ENCODE peak calls at places on chromosome 14, in ten cellular contexts. M is heart right ventricle; F is CD8-positive, alpha-beta T cell; R is effector memory CD4-positive, alpha-beta T cell; O is HCT116; W is cardiac muscle cell; Z is mammary epithelial cell; P is endothelial cell of umbilical vein; T is BE2C; G is neural progenitor cell. A is an unnamed sample.

GRCh38 chr14:70845601-70846000 is 36.3 kb upstream of the MAP3K9 start:
- DNase-seq in W (no peak), R (no peak), M (no peak), F (no peak), Z (no peak), P (no peak), G (no peak), O (no peak), T (no peak), A (no peak)

GRCh38 chr14:37257651-37258050 is 59.9 kb downstream of the MIPOL1 start:
- DNase-seq in T (no peak), F (no peak), M (no peak), P (no peak), W (no peak), R (no peak), G (no peak), Z (no peak), O (no peak), A (no peak)

GRCh38 chr14:49240383-49240782 is 345.8 kb downstream of the RPS29 start:
- DNase-seq in M (no peak), Z (no peak), T (no peak), F (no peak), W (no peak), G (no peak), R (no peak), O (no peak), P (no peak), A (no peak)

GRCh38 chr14:21191809-21192446 is 36.1 kb upstream of the OR5AU1 start:
- DNase-seq in M (peak; percentile 77), W (peak; percentile 56), G (peak; percentile 93), Z (peak; percentile 45), T (peak; percentile 95), O (peak; percentile 35), R (peak; percentile 63), P (no peak), F (peak; percentile 80), A (peak; percentile 95)

GRCh38 chr14:100291305-100292075 is 14.8 kb downstream of the SLC25A29 start:
- DNase-seq in W (no peak), G (no peak), F (no peak), Z (no peak), M (no peak), R (no peak), O (no peak), T (no peak), P (no peak), A (no peak)

GRCh38 chr14:65258391-65258790 is 154.1 kb upstream of the FUT8 start:
- DNase-seq in T (no peak), W (peak; percentile 88), O (peak; percentile 77), F (no peak), M (no peak), P (peak; percentile 94), R (no peak), Z (peak; percentile 80), G (no peak), A (no peak)

GRCh38 chr14:100855256-100855930 is 29.5 kb downstream of the MEG3 start:
- DNase-seq in W (no peak), M (no peak), P (no peak), Z (no peak), T (no peak), G (no peak), F (no peak), R (no peak), O (no peak), A (no peak)

GRCh38 chr14:21719841-21720240 is 46.2 kb upstream of the OR4E1 start:
- DNase-seq in F (no peak), P (no peak), G (no peak), Z (no peak), W (no peak), T (no peak), R (no peak), O (no peak), M (no peak), A (no peak)

GRCh38 chr14:28348797-28349196 is 417.8 kb upstream of the FOXG1 start:
- DNase-seq in F (no peak), G (no peak), Z (no peak), R (no peak), T (no peak), M (no peak), O (no peak), P (no peak), W (no peak), A (no peak)

GRCh38 chr14:57068511-57068910 is 200.2 kb downstream of the EXOC5 start:
- DNase-seq in F (no peak), M (no peak), R (no peak), T (no peak), O (no peak), P (no peak), Z (no peak), G (peak; percentile 63), W (no peak), A (no peak)

GRCh38 chr14:87161502-87161901 is 831.5 kb downstream of the GALC start:
- DNase-seq in P (no peak), W (no peak), G (no peak), M (no peak), O (no peak), R (no peak), T (no peak), F (no peak), Z (no peak), A (no peak)

GRCh38 chr14:23707415-23707814 is 71.3 kb downstream of the DHRS2 start:
- DNase-seq in T (no peak), Z (no peak), R (no peak), F (no peak), P (no peak), M (no peak), O (no peak), G (no peak), W (no peak), A (no peak)
- H3K9me3 ChIP-seq in T (peaks cover 2% of the 10 kb centered on the region), Z (no peaks in the 10 kb centered on the region), R (no peaks in the 10 kb centered on the region), F (no peaks in the 10 kb centered on the region), P (no peaks in the 10 kb centered on the region), M (peaks cover 2% of the 10 kb centered on the region), O (peaks cover 12% of the 10 kb centered on the region), G (peaks cover 26% of the 10 kb centered on the region), W (no peaks in the 10 kb centered on the region), A (peaks cover 13% of the 10 kb centered on the region)

GRCh38 chr14:96030136-96030760 is 8.9 kb upstream of the C14orf132 start:
- DNase-seq in W (no peak), M (no peak), O (no peak), R (no peak), Z (no peak), G (no peak), P (no peak), F (no peak), T (no peak), A (no peak)
- H3K4me1 ChIP-seq in W (no peaks in the 10 kb centered on the region), M (no peaks in the 10 kb centered on the region), O (no peaks in the 10 kb centered on the region), R (peaks cover 4% of the 10 kb centered on the region), Z (no peaks in the 10 kb centered on the region), G (peaks cover 16% of the 10 kb centered on the region), P (no peaks in the 10 kb centered on the region), F (peaks cover 17% of the 10 kb centered on the region), T (peaks cover 6% of the 10 kb centered on the region), A (no peaks in the 10 kb centered on the region)

GRCh38 chr14:33406766-33407165 is 468.1 kb downstream of the NPAS3 start:
- DNase-seq in Z (no peak), P (no peak), O (no peak), M (no peak), F (no peak), G (peak; percentile 11), T (no peak), W (no peak), R (no peak), A (no peak)

GRCh38 chr14:33412450-33412849 is 473.8 kb downstream of the NPAS3 start:
- DNase-seq in G (no peak), W (no peak), M (no peak), F (no peak), Z (no peak), O (no peak), T (no peak), R (no peak), P (peak; percentile 3), A (no peak)

GRCh38 chr14:33404964-33405574 is 466.4 kb downstream of the NPAS3 start:
- DNase-seq in G (peak; percentile 16), Z (no peak), R (no peak), T (no peak), F (no peak), O (no peak), M (no peak), W (no peak), P (no peak), A (peak; percentile 7)

GRCh38 chr14:33404054-33404453 is 465.4 kb downstream of the NPAS3 start:
- DNase-seq in G (no peak), M (no peak), T (no peak), Z (peak; percentile 45), R (no peak), O (no peak), P (peak; percentile 15), W (peak; percentile 87), F (no peak), A (no peak)

DNA sequence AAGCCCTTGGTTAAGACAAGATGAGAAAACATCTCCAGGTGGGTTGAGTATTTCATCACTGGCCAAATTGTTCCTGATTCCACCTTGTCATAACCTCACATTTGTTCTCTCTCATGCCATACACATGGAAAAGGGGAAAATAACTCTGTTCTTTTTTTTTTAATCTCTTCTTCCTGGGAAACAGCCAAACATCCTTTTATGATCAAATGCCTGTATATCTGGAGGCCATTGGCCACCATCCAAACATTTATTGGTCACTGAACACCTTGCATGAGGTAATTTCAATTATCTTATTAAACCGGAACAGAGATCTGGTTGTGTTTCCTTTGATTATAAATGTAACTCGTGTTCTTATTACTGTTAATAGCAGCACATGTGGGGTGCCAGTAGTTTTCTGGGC is 469.6 kb downstream of the NPAS3 start:
- DNase-seq in Z (no peak), R (no peak), O (no peak), M (no peak), G (no peak), P (no peak), T (no peak), W (no peak), F (no peak), A (peak; percentile 9)
- H3K9me3 ChIP-seq in Z (peaks cover 9% of the 10 kb centered on the region), R (no peaks in the 10 kb centered on the region), O (peaks cover 10% of the 10 kb centered on the region), M (peaks cover 4% of the 10 kb centered on the region), G (peaks cover 20% of the 10 kb centered on the region), P (no peaks in the 10 kb centered on the region), T (no peaks in the 10 kb centered on the region), W (no peaks in the 10 kb centered on the region), F (no peaks in the 10 kb centered on the region), A (peaks cover 13% of the 10 kb centered on the region)

GRCh38 chr14:68250950-68251765 is 431.6 kb downstream of the RAD51B start:
- DNase-seq in G (no peak), R (no peak), F (no peak), T (no peak), O (no peak), P (peak; percentile 4), M (no peak), Z (peak; percentile 23), W (no peak), A (no peak)
- H3K4me1 ChIP-seq in G (peaks cover 72% of the 10 kb centered on the region), R (peaks cover 10% of the 10 kb centered on the region), F (peaks cover 23% of the 10 kb centered on the region), T (no peaks in the 10 kb centered on the region), O (peaks cover 93% of the 10 kb centered on the region), P (peaks cover 45% of the 10 kb centered on the region), M (peaks cover 55% of the 10 kb centered on the region), Z (peaks cover 52% of the 10 kb centered on the region), W (peaks cover 78% of the 10 kb centered on the region), A (peaks cover 61% of the 10 kb centered on the region)

A was measured in SJCRH30.